ENCODE peak calls at places on chromosome 1, in nine cellular contexts. E, X, B, K, U, W, G, I and P are unnamed samples.

GRCh38 chr1:199010492-199010891 is 371.7 kb downstream of the PTPRC start:
- DNase-seq in G (peak; percentile 40), B (no peak), E (no peak), I (no peak), U (no peak), W (no peak), X (no peak), K (no peak), P (no peak)

GRCh38 chr1:224042557-224043118 is 71.3 kb upstream of the FBXO28 start:
- DNase-seq in W (no peak), K (no peak), E (no peak), B (no peak), U (peak; percentile 47), I (no peak), G (no peak), X (no peak), P (no peak)

GRCh38 chr1:160129046-160129445 is 13.5 kb downstream of the ATP1A2 start:
- DNase-seq in W (peak; percentile 62), G (no peak), E (no peak), I (no peak), K (no peak), B (peak; percentile 7), X (no peak), U (peak; percentile 15), P (no peak)

GRCh38 chr1:221161571-221162041 is 282.4 kb downstream of the HLX start:
- DNase-seq in K (no peak), B (no peak), I (no peak), E (no peak), W (peak; percentile 43), U (no peak), X (no peak), G (no peak), P (no peak)

GRCh38 chr1:226083303-226084101 is 21.0 kb downstream of the H3-3A start:
- DNase-seq in G (peak; percentile 92), U (peak; percentile 42), E (peak; percentile 80), K (peak; percentile 94), I (peak; percentile 92), W (peak; percentile 95), X (peak; percentile 96), B (peak; percentile 99), P (peak; percentile 94)

GRCh38 chr1:160124709-160125478 is 9.3 kb downstream of the ATP1A2 start:
- DNase-seq in X (no peak), K (no peak), G (no peak), I (no peak), E (peak; percentile 94), B (peak; percentile 71), U (peak; percentile 81), W (peak; percentile 90), P (peak; percentile 62)

GRCh38 chr1:109425391-109425790 is 857 bp downstream of the PSMA5 start:
- DNase-seq in K (peak; percentile 73), X (no peak), B (no peak), W (peak; percentile 54), I (no peak), G (peak; percentile 75), U (no peak), E (peak; percentile 6), P (peak; percentile 66)

GRCh38 chr1:10677508-10678364 is 118.7 kb downstream of the CASZ1 start:
- DNase-seq in E (no peak), I (no peak), U (no peak), X (no peak), K (no peak), W (peak; percentile 16), B (peak; percentile 69), G (no peak), P (no peak)

GRCh38 chr1:10755977-10756521 is 40.4 kb downstream of the CASZ1 start:
- DNase-seq in I (peak; percentile 55), U (no peak), B (peak; percentile 77), E (no peak), X (no peak), G (peak; percentile 10), W (peak; percentile 77), K (no peak), P (peak; percentile 45)

GRCh38 chr1:42177551-42177981 is 13.0 kb upstream of the GUCA2A start:
- DNase-seq in E (no peak), K (no peak), W (peak; percentile 69), X (no peak), I (peak; percentile 71), G (no peak), B (no peak), U (peak; percentile 88), P (peak; percentile 57)

GRCh38 chr1:86207323-86207722 is 50.8 kb upstream of the COL24A1 start:
- DNase-seq in U (peak; percentile 96), W (peak; percentile 92), E (no peak), X (no peak), G (no peak), B (no peak), K (no peak), I (peak; percentile 49), P (peak; percentile 64)

DNA sequence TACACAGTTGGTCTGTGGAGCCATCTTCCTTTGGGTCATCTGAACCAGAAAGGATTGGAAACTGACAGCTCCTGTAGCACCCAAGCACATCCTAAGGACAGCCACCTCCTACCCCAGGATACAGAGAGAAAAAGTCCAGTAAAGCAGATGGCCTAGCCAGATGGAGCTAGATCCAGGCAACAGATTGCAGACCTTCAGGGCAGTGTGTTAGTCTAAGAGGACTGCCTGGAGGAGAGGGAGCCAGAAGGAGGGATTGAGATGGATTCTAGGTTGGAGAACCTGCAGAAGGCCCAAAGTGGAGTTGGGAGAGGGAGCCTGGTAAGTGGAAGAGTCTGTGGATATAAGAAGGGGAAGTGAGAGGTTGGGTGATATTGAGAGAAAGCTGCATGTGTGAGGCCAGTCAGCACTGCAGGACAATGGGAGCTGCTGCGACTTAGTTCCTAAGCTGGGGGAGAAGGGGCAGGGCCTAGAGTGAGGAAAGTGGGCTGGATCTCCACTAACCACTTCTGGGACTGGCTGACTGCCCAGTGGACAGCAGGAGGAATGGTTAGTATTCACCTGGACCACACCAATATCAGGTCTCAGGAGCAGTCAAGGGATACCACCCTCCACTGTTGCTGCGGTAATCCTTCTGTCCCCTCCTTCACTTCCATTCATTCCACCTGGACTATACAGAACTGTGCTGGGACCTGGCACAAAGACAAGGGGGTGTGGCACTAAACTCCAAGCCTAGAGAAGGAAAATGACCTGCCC is 13.4 kb downstream of the BCAN start:
- DNase-seq in E (no peak), G (no peak), X (no peak), K (no peak), W (no peak), U (no peak), I (no peak), B (no peak), P (no peak)
- H3K36me3 ChIP-seq in E (no peaks in the 10 kb centered on the region), G (no peaks in the 10 kb centered on the region), X (no peaks in the 10 kb centered on the region), K (no peaks in the 10 kb centered on the region), W (no peaks in the 10 kb centered on the region), U (no peaks in the 10 kb centered on the region), I (no peaks in the 10 kb centered on the region), B (no peaks in the 10 kb centered on the region), P (no peaks in the 10 kb centered on the region)

GRCh38 chr1:31031330-31032143 is 34.0 kb downstream of the PUM1 start:
- DNase-seq in X (no peak), G (no peak), U (no peak), E (peak; percentile 26), K (no peak), I (no peak), B (peak; percentile 47), W (no peak), P (no peak)

GRCh38 chr1:31032266-31032665 is 33.3 kb downstream of the PUM1 start:
- DNase-seq in X (no peak), U (no peak), B (no peak), G (no peak), K (no peak), W (no peak), E (no peak), I (no peak), P (no peak)

GRCh38 chr1:31029031-31029430 is 36.5 kb downstream of the PUM1 start:
- DNase-seq in U (no peak), X (no peak), K (no peak), E (no peak), I (no peak), W (peak; percentile 75), B (no peak), G (no peak), P (no peak)

GRCh38 chr1:31036749-31037500 is 28.6 kb downstream of the PUM1 start:
- DNase-seq in K (no peak), I (no peak), E (no peak), W (peak; percentile 26), U (peak; percentile 34), B (no peak), G (no peak), X (no peak), P (no peak)

GRCh38 chr1:31033573-31033972 is 31.9 kb downstream of the PUM1 start:
- DNase-seq in E (peak; percentile 26), X (no peak), W (no peak), G (no peak), I (no peak), K (no peak), B (no peak), U (no peak), P (no peak)
- H3K36me3 ChIP-seq in E (peaks cover 2% of the 10 kb centered on the region), X (no peaks in the 10 kb centered on the region), W (peaks cover 3% of the 10 kb centered on the region), G (peaks cover 72% of the 10 kb centered on the region), I (peaks cover 9% of the 10 kb centered on the region), K (peaks cover 10% of the 10 kb centered on the region), B (no peaks in the 10 kb centered on the region), U (no peaks in the 10 kb centered on the region), P (no peaks in the 10 kb centered on the region)

DNA sequence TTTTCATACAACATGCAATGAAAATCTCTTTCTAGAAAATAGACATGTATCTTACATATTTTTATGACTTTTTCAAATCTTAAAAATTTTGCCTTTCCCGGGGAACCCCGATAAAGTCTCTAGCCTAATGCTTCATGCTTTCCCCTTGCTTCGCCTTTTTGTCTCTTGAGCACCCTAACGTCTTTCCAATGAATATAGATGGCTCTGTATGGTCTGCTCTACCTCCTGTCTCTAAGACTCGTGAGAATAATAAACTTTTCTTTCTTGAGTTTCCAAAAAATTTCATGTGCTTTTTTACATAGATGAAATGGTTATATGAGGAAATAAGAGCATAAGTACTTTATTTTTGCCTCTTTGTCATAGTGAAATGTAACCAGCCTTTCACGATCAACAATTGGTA is 202.6 kb downstream of the PDE4B start:
- DNase-seq in W (no peak), E (no peak), B (no peak), I (no peak), U (no peak), K (no peak), X (no peak), G (no peak), P (no peak)
- H3K36me3 ChIP-seq in W (no peaks in the 10 kb centered on the region), E (no peaks in the 10 kb centered on the region), B (no peaks in the 10 kb centered on the region), I (no peaks in the 10 kb centered on the region), U (no peaks in the 10 kb centered on the region), K (no peaks in the 10 kb centered on the region), X (no peaks in the 10 kb centered on the region), G (no peaks in the 10 kb centered on the region), P (no peaks in the 10 kb centered on the region)

GRCh38 chr1:156789621-156790318 is 22.4 kb downstream of the PRCC start:
- DNase-seq in W (no peak), K (no peak), I (no peak), U (no peak), G (no peak), B (no peak), E (no peak), X (no peak), P (no peak)

GRCh38 chr1:156785458-156785857 is 18.1 kb downstream of the PRCC start:
- DNase-seq in E (no peak), K (no peak), U (no peak), W (no peak), I (no peak), G (no peak), X (no peak), B (no peak), P (no peak)

GRCh38 chr1:156788136-156788535 is 20.8 kb downstream of the PRCC start:
- DNase-seq in G (no peak), K (no peak), X (no peak), U (no peak), B (no peak), E (no peak), W (no peak), I (no peak), P (no peak)

GRCh38 chr1:156781585-156782186 is 14.4 kb downstream of the PRCC start:
- DNase-seq in B (no peak), E (no peak), U (peak; percentile 55), W (peak; percentile 52), G (no peak), I (no peak), X (no peak), K (no peak), P (peak; percentile 85)

GRCh38 chr1:156786640-156787039 is 19.3 kb downstream of the PRCC start:
- DNase-seq in I (no peak), W (no peak), E (no peak), U (no peak), B (no peak), K (no peak), G (no peak), X (no peak), P (no peak)
- H3K36me3 ChIP-seq in I (peaks cover 91% of the 10 kb centered on the region), W (peaks cover 11% of the 10 kb centered on the region), E (peaks cover 15% of the 10 kb centered on the region), U (peaks cover 14% of the 10 kb centered on the region), B (peaks cover 29% of the 10 kb centered on the region), K (peaks cover 31% of the 10 kb centered on the region), G (peaks cover 91% of the 10 kb centered on the region), X (no peaks in the 10 kb centered on the region), P (peaks cover 71% of the 10 kb centered on the region)